ENCODE peak calls at places on chromosomes 5 and 9, in five cellular contexts. C, E, V, L and F are unnamed samples.
A peak's percentile ranks its signal among the peaks of the same experiment; 100 is the strongest.

GRCh38 chr5:38297830-38298608 is 39.7 kb downstream of the EGFLAM start:
- DNase-seq in C (no peak), E (no peak), V (no peak), L (no peak), F (no peak)

GRCh38 chr5:172554562-172554961 is 86.5 kb upstream of the NEURL1B start:
- DNase-seq in C (no peak), E (no peak), V (no peak), L (no peak), F (no peak)

GRCh38 chr5:121748690-121749089 is 103.0 kb upstream of the FTMT start:
- DNase-seq in C (no peak), E (no peak), V (no peak), L (no peak), F (no peak)

GRCh38 chr9:136521541-136521940 is 24.3 kb downstream of the NOTCH1 start:
- DNase-seq in C (no peak), E (no peak), V (no peak), L (no peak), F (no peak)

GRCh38 chr5:147396070-147396469 is 113.8 kb downstream of the DPYSL3 start:
- DNase-seq in C (no peak), E (no peak), V (no peak), L (no peak), F (no peak)

GRCh38 chr5:50658243-50658642 is 8.2 kb upstream of the PARP8 start:
- DNase-seq in C (no peak), E (no peak), V (no peak), L (no peak), F (no peak)

GRCh38 chr5:181223729-181224389 is 778 bp downstream of the TRIM41 start:
- DNase-seq in C (no peak), E (no peak), V (no peak), L (no peak), F (no peak)

GRCh38 chr9:2857564-2858198 is 13.8 kb upstream of the PUM3 start:
- DNase-seq in C (no peak), E (no peak), V (peak; percentile 22), L (peak; percentile 16), F (peak; percentile 65)

GRCh38 chr5:156396063-156396829 is 69.3 kb downstream of the SGCD start:
- DNase-seq in C (no peak), E (no peak), V (no peak), L (no peak), F (no peak)

GRCh38 chr5:9339206-9339818 is 206.6 kb downstream of the SEMA5A start:
- DNase-seq in C (no peak), E (no peak), V (peak; percentile 8), L (no peak), F (no peak)

GRCh38 chr5:53479656-53480473 is 564 bp upstream of the FST start:
- DNase-seq in C (no peak), E (no peak), V (peak; percentile 59), L (peak; percentile 6), F (no peak)

GRCh38 chr5:113060410-113061025 is 83.9 kb downstream of the DCP2 start:
- DNase-seq in C (no peak), E (no peak), V (no peak), L (no peak), F (peak; percentile 26)

GRCh38 chr5:137891849-137892248 is 2.6 kb downstream of the PKD2L2 start:
- DNase-seq in C (no peak), E (no peak), V (no peak), L (no peak), F (no peak)

GRCh38 chr5:128274441-128274840 is 190.9 kb downstream of the SLC12A2 start:
- DNase-seq in C (no peak), E (no peak), V (no peak), L (no peak), F (no peak)

GRCh38 chr9:87359264-87359663 is 138.4 kb upstream of the DAPK1 start:
- DNase-seq in C (no peak), E (no peak), V (no peak), L (no peak), F (no peak)

GRCh38 chr9:136522354-136523237 is 23.3 kb downstream of the NOTCH1 start:
- DNase-seq in C (no peak), E (no peak), V (no peak), L (no peak), F (no peak)

GRCh38 chr9:109482391-109482916 is 15.7 kb downstream of the PTPN3 start:
- DNase-seq in C (no peak), E (no peak), V (no peak), L (no peak), F (no peak)

GRCh38 chr9:118618744-118619299 is 750.4 kb downstream of the BRINP1 start:
- DNase-seq in C (no peak), E (no peak), V (no peak), L (no peak), F (no peak)

GRCh38 chr5:177325868-177326381 is 14.2 kb upstream of the MXD3 start:
- DNase-seq in C (no peak), E (no peak), V (no peak), L (no peak), F (no peak)

GRCh38 chr9:75713373-75713772 is 177.1 kb upstream of the PCSK5 start:
- DNase-seq in C (no peak), E (no peak), V (no peak), L (no peak), F (no peak)

GRCh38 chr5:173429489-173430150 is 101.4 kb upstream of the STC2 start:
- DNase-seq in C (no peak), E (no peak), V (no peak), L (no peak), F (peak; percentile 12)

GRCh38 chr9:16960084-16960483 is 89.6 kb upstream of the BNC2 start:
- DNase-seq in C (no peak), E (no peak), V (no peak), L (no peak), F (peak; percentile 40)

GRCh38 chr9:129382281-129383004 is 204.4 kb upstream of the IER5L start:
- DNase-seq in C (no peak), E (no peak), V (no peak), L (no peak), F (no peak)

GRCh38 chr5:181100121-181101015 is 30.6 kb downstream of the OR2V1 start:
- DNase-seq in C (no peak), E (no peak), V (no peak), L (no peak), F (no peak)

GRCh38 chr5:170527998-170528397 is 24.2 kb downstream of the KCNIP1 start:
- DNase-seq in C (no peak), E (no peak), V (no peak), L (no peak), F (no peak)

GRCh38 chr5:1668141-1668721 is 131.4 kb downstream of the MRPL36 start:
- DNase-seq in C (no peak), E (no peak), V (no peak), L (no peak), F (no peak)

GRCh38 chr5:114367029-114367428 is 5.2 kb downstream of the KCNN2 start:
- DNase-seq in C (no peak), E (no peak), V (no peak), L (no peak), F (peak; percentile 10)

GRCh38 chr5:94285984-94286383 is 332.4 kb downstream of the KIAA0825 start:
- DNase-seq in C (no peak), E (no peak), V (no peak), L (no peak), F (no peak)

GRCh38 chr9:78261403-78262001 is 25.6 kb downstream of the CEP78 start:
- DNase-seq in C (no peak), E (no peak), V (no peak), L (no peak), F (peak; percentile 45)

GRCh38 chr9:134316444-134317160 is 9.7 kb upstream of the RXRA start:
- DNase-seq in C (no peak), E (no peak), V (no peak), L (no peak), F (no peak)

GRCh38 chr5:44911501-44911900 is 102.8 kb downstream of the MRPS30 start:
- DNase-seq in C (no peak), E (no peak), V (no peak), L (no peak), F (no peak)

GRCh38 chr9:107214381-107214780 is 68.7 kb upstream of the RAD23B start:
- DNase-seq in C (no peak), E (no peak), V (no peak), L (no peak), F (no peak)

GRCh38 chr5:139402561-139403158 is 1.2 kb downstream of the SPATA24 start:
- DNase-seq in C (no peak), E (no peak), V (peak; percentile 69), L (no peak), F (no peak)

GRCh38 chr5:69042915-69043795 is 50.7 kb upstream of the SLC30A5 start:
- DNase-seq in C (peak; percentile 59), E (peak; percentile 74), V (peak; percentile 46), L (peak; percentile 40), F (peak; percentile 85)

GRCh38 chr5:73280821-73281746 is 108.1 kb downstream of the TMEM174 start:
- DNase-seq in C (peak; percentile 28), E (no peak), V (no peak), L (no peak), F (peak; percentile 90)

GRCh38 chr9:132548971-132549649 is 33.3 kb upstream of the BARHL1 start:
- DNase-seq in C (no peak), E (no peak), V (no peak), L (no peak), F (peak; percentile 12)

GRCh38 chr9:114691046-114691955 is 9.3 kb upstream of the TEX48 start:
- DNase-seq in C (peak; percentile 52), E (no peak), V (no peak), L (no peak), F (peak; percentile 91)